ENCODE peak calls at places on chromosomes 4 and X, in nine cellular contexts. One of them, this sample, is unnamed.

GRCh38 chr4:41154001-41154813 is 60.1 kb downstream of the APBB2 start:
- DNase-seq in activated naive CD8-positive, alpha-beta T cell treated with anti-CD3 and anti-CD28 coated beads, Interleukin-2, amount 50 U/mL, for 16 hours: no peak
- DNase-seq in posterior vena cava: no peak
- DNase-seq in epithelial cell of proximal tubule: no peak
- DNase-seq in fibroblast of the aortic adventitia: no peak
- DNase-seq in H9: no peak
- DNase-seq in T-helper 17 cell: no peak
- DNase-seq in NCI-H1930: no peak
- DNase-seq in kidney epithelial cell: no peak
- DNase-seq in this sample: no peak

GRCh38 chr4:150337709-150338108 is 244.2 kb upstream of the MAB21L2 start:
- DNase-seq in posterior vena cava: no peak
- DNase-seq in fibroblast of the aortic adventitia: peak
- DNase-seq in epithelial cell of proximal tubule: no peak
- DNase-seq in H9: no peak
- DNase-seq in kidney epithelial cell: no peak
- DNase-seq in T-helper 17 cell: no peak
- DNase-seq in NCI-H1930: no peak
- DNase-seq in activated naive CD8-positive, alpha-beta T cell treated with anti-CD3 and anti-CD28 coated beads, Interleukin-2, amount 50 U/mL, for 16 hours: no peak
- DNase-seq in this sample: no peak

GRCh38 chr4:82678046-82678445 is 116.3 kb upstream of the TMEM150C start:
- DNase-seq in NCI-H1930: no peak
- DNase-seq in kidney epithelial cell: no peak
- DNase-seq in fibroblast of the aortic adventitia: no peak
- DNase-seq in epithelial cell of proximal tubule: no peak
- DNase-seq in activated naive CD8-positive, alpha-beta T cell treated with anti-CD3 and anti-CD28 coated beads, Interleukin-2, amount 50 U/mL, for 16 hours: no peak
- DNase-seq in T-helper 17 cell: no peak
- DNase-seq in posterior vena cava: no peak
- DNase-seq in H9: no peak
- DNase-seq in this sample: no peak

GRCh38 chr4:44583393-44583792 is 68.0 kb downstream of the YIPF7 start:
- DNase-seq in T-helper 17 cell: no peak
- DNase-seq in posterior vena cava: no peak
- DNase-seq in fibroblast of the aortic adventitia: no peak
- DNase-seq in kidney epithelial cell: no peak
- DNase-seq in epithelial cell of proximal tubule: no peak
- DNase-seq in H9: peak
- DNase-seq in activated naive CD8-positive, alpha-beta T cell treated with anti-CD3 and anti-CD28 coated beads, Interleukin-2, amount 50 U/mL, for 16 hours: no peak
- DNase-seq in NCI-H1930: no peak
- DNase-seq in this sample: no peak

GRCh38 chr4:105605493-105605892 is 53.1 kb downstream of the ARHGEF38 start:
- DNase-seq in T-helper 17 cell: no peak
- DNase-seq in activated naive CD8-positive, alpha-beta T cell treated with anti-CD3 and anti-CD28 coated beads, Interleukin-2, amount 50 U/mL, for 16 hours: no peak
- DNase-seq in kidney epithelial cell: peak
- DNase-seq in posterior vena cava: no peak
- DNase-seq in fibroblast of the aortic adventitia: peak
- DNase-seq in H9: no peak
- DNase-seq in epithelial cell of proximal tubule: peak
- DNase-seq in NCI-H1930: no peak
- DNase-seq in this sample: no peak

GRCh38 chr4:5378002-5378401 is 326.7 kb downstream of the STK32B start:
- DNase-seq in activated naive CD8-positive, alpha-beta T cell treated with anti-CD3 and anti-CD28 coated beads, Interleukin-2, amount 50 U/mL, for 16 hours: no peak
- DNase-seq in NCI-H1930: no peak
- DNase-seq in kidney epithelial cell: no peak
- DNase-seq in H9: no peak
- DNase-seq in epithelial cell of proximal tubule: no peak
- DNase-seq in posterior vena cava: no peak
- DNase-seq in fibroblast of the aortic adventitia: no peak
- DNase-seq in T-helper 17 cell: no peak
- DNase-seq in this sample: no peak

GRCh38 chrX:50648151-50648550 is 165.8 kb downstream of the SHROOM4 start:
- DNase-seq in NCI-H1930: no peak
- DNase-seq in activated naive CD8-positive, alpha-beta T cell treated with anti-CD3 and anti-CD28 coated beads, Interleukin-2, amount 50 U/mL, for 16 hours: no peak
- DNase-seq in kidney epithelial cell: no peak
- DNase-seq in posterior vena cava: no peak
- DNase-seq in T-helper 17 cell: no peak
- DNase-seq in epithelial cell of proximal tubule: peak
- DNase-seq in H9: no peak
- DNase-seq in fibroblast of the aortic adventitia: peak
- DNase-seq in this sample: no peak

GRCh38 chr4:113586072-113586471 is 175.5 kb downstream of the CAMK2D start:
- DNase-seq in fibroblast of the aortic adventitia: peak
- DNase-seq in activated naive CD8-positive, alpha-beta T cell treated with anti-CD3 and anti-CD28 coated beads, Interleukin-2, amount 50 U/mL, for 16 hours: no peak
- DNase-seq in T-helper 17 cell: no peak
- DNase-seq in kidney epithelial cell: no peak
- DNase-seq in posterior vena cava: no peak
- DNase-seq in NCI-H1930: no peak
- DNase-seq in epithelial cell of proximal tubule: no peak
- DNase-seq in H9: no peak
- DNase-seq in this sample: no peak

GRCh38 chr4:4456351-4456750 is 69.4 kb downstream of the NSG1 start:
- DNase-seq in posterior vena cava: no peak
- DNase-seq in fibroblast of the aortic adventitia: no peak
- DNase-seq in H9: peak
- DNase-seq in kidney epithelial cell: peak
- DNase-seq in T-helper 17 cell: no peak
- DNase-seq in epithelial cell of proximal tubule: no peak
- DNase-seq in activated naive CD8-positive, alpha-beta T cell treated with anti-CD3 and anti-CD28 coated beads, Interleukin-2, amount 50 U/mL, for 16 hours: no peak
- DNase-seq in NCI-H1930: no peak
- DNase-seq in this sample: no peak

GRCh38 chr4:22502895-22503814 is 12.7 kb downstream of the ADGRA3 start:
- DNase-seq in activated naive CD8-positive, alpha-beta T cell treated with anti-CD3 and anti-CD28 coated beads, Interleukin-2, amount 50 U/mL, for 16 hours: no peak
- DNase-seq in posterior vena cava: no peak
- DNase-seq in kidney epithelial cell: no peak
- DNase-seq in H9: no peak
- DNase-seq in T-helper 17 cell: no peak
- DNase-seq in epithelial cell of proximal tubule: no peak
- DNase-seq in NCI-H1930: no peak
- DNase-seq in fibroblast of the aortic adventitia: peak
- DNase-seq in this sample: no peak

GRCh38 chrX:21996872-21997271 is 35.3 kb upstream of the PHEX start:
- DNase-seq in epithelial cell of proximal tubule: no peak
- DNase-seq in activated naive CD8-positive, alpha-beta T cell treated with anti-CD3 and anti-CD28 coated beads, Interleukin-2, amount 50 U/mL, for 16 hours: no peak
- DNase-seq in T-helper 17 cell: no peak
- DNase-seq in posterior vena cava: no peak
- DNase-seq in H9: no peak
- DNase-seq in kidney epithelial cell: no peak
- DNase-seq in fibroblast of the aortic adventitia: peak
- DNase-seq in NCI-H1930: no peak
- DNase-seq in this sample: no peak

GRCh38 chr4:77021614-77022089 is 54.1 kb downstream of the CCNI start:
- DNase-seq in kidney epithelial cell: no peak
- DNase-seq in fibroblast of the aortic adventitia: peak
- DNase-seq in T-helper 17 cell: no peak
- DNase-seq in posterior vena cava: no peak
- DNase-seq in activated naive CD8-positive, alpha-beta T cell treated with anti-CD3 and anti-CD28 coated beads, Interleukin-2, amount 50 U/mL, for 16 hours: no peak
- DNase-seq in epithelial cell of proximal tubule: no peak
- DNase-seq in H9: no peak
- DNase-seq in NCI-H1930: no peak
- DNase-seq in this sample: no peak